ENCODE peak calls at places on chromosomes 16 and 17, in five cellular contexts. One of them, this sample, is unnamed.

GRCh38 chr17:10305336-10306096 is 67.3 kb downstream of the MYH13 start:
- DNase-seq in HepG2: no peak
- DNase-seq in H1: no peak
- DNase-seq in K562: no peak
- DNase-seq in GM12878: no peak
- DNase-seq in this sample: no peak

GRCh38 chr17:80424261-80424660 is 9.3 kb downstream of the ENDOV start:
- DNase-seq in H1: no peak
- DNase-seq in GM12878: no peak
- DNase-seq in HepG2: no peak
- DNase-seq in K562: no peak
- DNase-seq in this sample: no peak

GRCh38 chr17:50642722-50643656 is 8.3 kb downstream of the ABCC3 start:
- DNase-seq in HepG2: peak; percentile 71
- DNase-seq in K562: no peak
- DNase-seq in H1: no peak
- DNase-seq in GM12878: no peak
- DNase-seq in this sample: no peak

GRCh38 chr17:17525956-17526355 is 29.8 kb upstream of the RASD1 start:
- DNase-seq in GM12878: no peak
- DNase-seq in K562: no peak
- DNase-seq in HepG2: no peak
- DNase-seq in H1: no peak
- DNase-seq in this sample: no peak

GRCh38 chr17:18139949-18140348 is 31.4 kb downstream of the MYO15A start:
- DNase-seq in HepG2: peak; percentile 39
- DNase-seq in K562: peak; percentile 56
- DNase-seq in GM12878: no peak
- DNase-seq in H1: no peak
- DNase-seq in this sample: peak; percentile 57

GRCh38 chr16:24497405-24497804 is 42.0 kb upstream of the RBBP6 start:
- DNase-seq in K562: no peak
- DNase-seq in GM12878: no peak
- DNase-seq in H1: no peak
- DNase-seq in HepG2: no peak
- DNase-seq in this sample: peak; percentile 37

GRCh38 chr16:68798398-68798797 is 44.9 kb upstream of the TANGO6 start:
- DNase-seq in H1: no peak
- DNase-seq in K562: no peak
- DNase-seq in HepG2: no peak
- DNase-seq in GM12878: no peak
- DNase-seq in this sample: peak; percentile 30

GRCh38 chr16:51773491-51773890 is 622.4 kb upstream of the SALL1 start:
- DNase-seq in GM12878: no peak
- DNase-seq in H1: no peak
- DNase-seq in K562: no peak
- DNase-seq in HepG2: no peak
- DNase-seq in this sample: peak; percentile 30

GRCh38 chr17:69501591-69502468 is 87.3 kb downstream of the MAP2K6 start:
- DNase-seq in HepG2: peak; percentile 78
- DNase-seq in H1: no peak
- DNase-seq in K562: no peak
- DNase-seq in GM12878: no peak
- DNase-seq in this sample: peak; percentile 63

GRCh38 chr17:61875804-61876203 is 12.5 kb upstream of the BRIP1 start:
- DNase-seq in HepG2: no peak
- DNase-seq in GM12878: no peak
- DNase-seq in K562: no peak
- DNase-seq in H1: no peak
- DNase-seq in this sample: no peak

GRCh38 chr17:20028436-20028835 is 19.3 kb downstream of the SPECC1 start:
- DNase-seq in K562: no peak
- DNase-seq in H1: no peak
- DNase-seq in GM12878: no peak
- DNase-seq in HepG2: no peak
- DNase-seq in this sample: no peak

DNA sequence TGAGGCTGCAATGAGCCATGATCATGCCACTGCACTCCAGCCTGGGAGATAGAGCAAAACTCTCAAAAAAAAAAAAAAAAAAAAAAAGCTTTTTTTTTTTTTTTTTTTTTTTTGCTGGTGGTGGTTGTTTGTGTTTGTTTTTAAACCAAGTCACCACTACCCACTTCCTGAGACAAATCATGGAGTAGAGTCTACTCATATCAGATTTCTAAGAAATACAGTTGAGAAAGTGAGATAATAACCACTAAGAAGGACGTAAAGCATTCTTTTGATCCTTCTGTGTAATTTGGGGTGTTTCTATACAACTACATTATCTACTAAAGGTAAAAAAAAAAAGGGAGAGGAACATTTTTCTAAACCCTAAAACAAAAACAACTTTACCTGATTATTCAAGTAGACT is 38.0 kb downstream of the AXIN2 start:
- DNase-seq in HepG2: no peak
- DNase-seq in H1: no peak
- DNase-seq in GM12878: no peak
- DNase-seq in K562: no peak
- DNase-seq in this sample: no peak
- TF ChIP-seq CREB1 in HepG2: no peak
- TF ChIP-seq CREB1 in H1: no peak
- TF ChIP-seq CREB1 in GM12878: no peak
- TF ChIP-seq CREB1 in K562: no peak
- TF ChIP-seq CREB1 in this sample: no peak

GRCh38 chr17:77324227-77324626 is 183.5 kb downstream of the SEC14L1 start:
- DNase-seq in K562: no peak
- DNase-seq in H1: no peak
- DNase-seq in GM12878: no peak
- DNase-seq in HepG2: no peak
- DNase-seq in this sample: no peak
- H3K4me2 ChIP-seq in K562: peak overlapping the region; percentile 89
- H3K4me2 ChIP-seq in H1: no peak overlapping the region
- H3K4me2 ChIP-seq in GM12878: peak overlapping the region; percentile 94
- H3K4me2 ChIP-seq in HepG2: no peak overlapping the region
- H3K4me2 ChIP-seq in this sample: no peak overlapping the region

DNA sequence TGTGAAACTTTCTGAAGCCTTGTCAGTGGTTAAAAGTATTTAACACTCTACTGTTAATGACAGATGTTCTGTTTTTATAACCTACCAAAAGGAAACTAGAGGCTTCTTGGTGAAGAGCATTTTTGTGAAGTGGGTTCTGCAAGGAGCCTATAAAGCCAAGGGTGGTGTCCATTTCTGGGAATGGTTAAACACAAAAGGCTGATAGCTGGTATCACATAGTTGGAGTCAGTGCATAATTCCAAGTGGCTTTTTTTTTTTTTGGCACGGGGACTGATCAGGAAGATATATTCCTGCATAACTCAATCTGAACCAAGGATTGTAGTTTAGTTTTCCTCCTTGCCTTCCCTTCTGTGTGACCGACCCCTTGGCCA is 27.6 kb upstream of the KPNB1 start:
- DNase-seq in HepG2: no peak
- DNase-seq in GM12878: no peak
- DNase-seq in K562: no peak
- DNase-seq in H1: no peak
- DNase-seq in this sample: no peak
- TF ChIP-seq CREB1 in HepG2: no peak
- TF ChIP-seq CREB1 in GM12878: no peak
- TF ChIP-seq CREB1 in K562: no peak
- TF ChIP-seq CREB1 in H1: no peak
- TF ChIP-seq CREB1 in this sample: no peak

GRCh38 chr16:8855972-8856371 is 12.8 kb downstream of the CARHSP1 start:
- DNase-seq in H1: no peak
- DNase-seq in HepG2: no peak
- DNase-seq in K562: no peak
- DNase-seq in GM12878: no peak
- DNase-seq in this sample: no peak

GRCh38 chr16:8855051-8855786 is 13.6 kb downstream of the CARHSP1 start:
- DNase-seq in HepG2: no peak
- DNase-seq in H1: peak; percentile 61
- DNase-seq in K562: peak; percentile 31
- DNase-seq in GM12878: no peak
- DNase-seq in this sample: no peak

GRCh38 chr16:8853611-8854010 is 15.2 kb downstream of the CARHSP1 start:
- DNase-seq in K562: no peak
- DNase-seq in GM12878: no peak
- DNase-seq in HepG2: no peak
- DNase-seq in H1: no peak
- DNase-seq in this sample: no peak

GRCh38 chr16:8853150-8853549 is 15.7 kb downstream of the CARHSP1 start:
- DNase-seq in K562: no peak
- DNase-seq in H1: no peak
- DNase-seq in HepG2: no peak
- DNase-seq in GM12878: no peak
- DNase-seq in this sample: no peak

DNA sequence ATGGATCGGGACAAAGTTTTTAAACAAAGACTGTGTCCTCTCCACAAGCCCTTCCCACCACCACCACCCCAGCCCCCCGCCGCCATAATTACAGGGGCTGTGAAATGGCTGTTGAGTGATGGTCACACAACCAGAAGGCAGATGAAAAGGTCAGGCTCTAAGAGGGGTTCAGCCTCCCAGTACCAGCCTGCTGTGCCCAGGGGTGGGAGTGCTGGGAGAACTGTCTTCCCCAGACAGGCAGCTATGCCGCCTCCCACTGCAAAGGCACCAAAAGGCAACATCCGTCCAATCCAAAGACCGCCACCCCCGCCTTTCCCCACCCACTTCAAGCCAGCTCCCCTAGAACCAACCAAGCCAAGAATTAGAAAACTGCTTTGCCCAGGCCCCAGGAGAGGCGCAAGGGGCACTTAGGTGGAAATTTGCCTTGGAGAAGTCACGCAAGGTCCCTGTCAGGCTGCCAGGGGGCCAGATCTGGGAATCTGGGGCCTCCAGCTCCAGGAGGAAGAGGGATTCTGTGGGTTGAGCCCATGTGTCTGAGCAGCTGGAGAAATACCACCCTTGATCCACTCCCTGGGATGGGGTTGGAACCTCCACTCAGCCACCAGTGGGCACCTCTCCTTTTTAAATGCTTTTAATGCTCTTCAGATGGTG is 14.4 kb downstream of the CARHSP1 start:
- DNase-seq in GM12878: no peak
- DNase-seq in H1: no peak
- DNase-seq in K562: no peak
- DNase-seq in HepG2: no peak
- DNase-seq in this sample: no peak
- H3K4me2 ChIP-seq in GM12878: no peak overlapping the region
- H3K4me2 ChIP-seq in H1: no peak overlapping the region
- H3K4me2 ChIP-seq in K562: no peak overlapping the region
- H3K4me2 ChIP-seq in HepG2: no peak overlapping the region
- H3K4me2 ChIP-seq in this sample: no peak overlapping the region

DNA sequence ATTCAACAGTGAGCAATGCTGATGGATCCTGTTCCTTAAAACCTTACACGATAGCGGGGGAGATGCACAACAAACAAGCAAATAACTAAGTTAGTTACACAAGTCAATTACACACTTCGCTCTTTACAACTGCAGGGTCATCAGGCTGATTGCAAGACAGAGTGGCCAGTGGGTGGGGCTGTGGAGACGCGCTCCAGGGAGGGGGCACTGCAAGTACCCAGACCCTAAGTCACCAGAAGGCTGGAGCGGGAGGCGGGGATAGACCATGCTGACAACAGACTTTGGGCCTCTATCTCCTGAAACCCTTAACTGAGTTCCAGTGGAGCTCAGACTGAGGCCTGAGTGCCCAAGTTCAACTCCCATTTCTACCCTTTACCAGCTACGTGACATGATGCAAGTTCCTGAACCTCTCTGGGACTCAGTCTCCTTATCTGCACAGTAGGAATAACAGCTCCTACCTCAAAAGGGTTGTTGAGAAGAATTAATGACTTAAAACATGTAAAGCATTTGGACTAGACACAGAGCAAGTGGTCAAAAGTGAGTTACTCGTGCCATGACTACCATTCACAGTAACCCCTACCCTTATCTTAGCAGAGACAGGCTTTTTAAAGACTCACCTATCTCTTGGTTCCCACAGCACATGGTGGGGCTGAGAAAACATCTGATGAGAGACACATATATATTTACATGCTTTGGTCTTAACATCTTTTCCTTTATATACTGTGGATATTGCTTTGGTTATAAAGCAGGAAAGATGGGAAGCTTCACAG is 10.4 kb downstream of the CPPED1 start:
- DNase-seq in H1: peak; percentile 67
- DNase-seq in K562: peak; percentile 75
- DNase-seq in HepG2: no peak
- DNase-seq in GM12878: no peak
- DNase-seq in this sample: peak; percentile 70
- TF ChIP-seq CREB1 in H1: no peak
- TF ChIP-seq CREB1 in K562: no peak
- TF ChIP-seq CREB1 in HepG2: no peak
- TF ChIP-seq CREB1 in GM12878: no peak
- TF ChIP-seq CREB1 in this sample: no peak

GRCh38 chr16:75943705-75944514 is 217.6 kb upstream of the CPHXL start:
- DNase-seq in HepG2: peak; percentile 7
- DNase-seq in K562: no peak
- DNase-seq in GM12878: no peak
- DNase-seq in H1: no peak
- DNase-seq in this sample: no peak
- H3K4me2 ChIP-seq in HepG2: no peak overlapping the region
- H3K4me2 ChIP-seq in K562: no peak overlapping the region
- H3K4me2 ChIP-seq in GM12878: no peak overlapping the region
- H3K4me2 ChIP-seq in H1: no peak overlapping the region
- H3K4me2 ChIP-seq in this sample: no peak overlapping the region

GRCh38 chr16:84320511-84320910 is 25.8 kb downstream of the WFDC1 start:
- DNase-seq in HepG2: no peak
- DNase-seq in H1: no peak
- DNase-seq in K562: no peak
- DNase-seq in GM12878: no peak
- DNase-seq in this sample: no peak
- TF ChIP-seq CREB1 in HepG2: no peak
- TF ChIP-seq CREB1 in H1: no peak
- TF ChIP-seq CREB1 in K562: no peak
- TF ChIP-seq CREB1 in GM12878: no peak
- TF ChIP-seq CREB1 in this sample: no peak

GRCh38 chr16:89843409-89844350 is 15.4 kb downstream of the SPIRE2 start:
- DNase-seq in HepG2: no peak
- DNase-seq in GM12878: no peak
- DNase-seq in H1: no peak
- DNase-seq in K562: no peak
- DNase-seq in this sample: no peak
- H3K4me2 ChIP-seq in HepG2: peak overlapping the region; percentile 80
- H3K4me2 ChIP-seq in GM12878: no peak overlapping the region
- H3K4me2 ChIP-seq in H1: no peak overlapping the region
- H3K4me2 ChIP-seq in K562: no peak overlapping the region
- H3K4me2 ChIP-seq in this sample: no peak overlapping the region

GRCh38 chr16:85583491-85584181 is 29.5 kb upstream of the GSE1 start:
- DNase-seq in H1: no peak
- DNase-seq in HepG2: no peak
- DNase-seq in K562: no peak
- DNase-seq in GM12878: no peak
- DNase-seq in this sample: no peak
- TF ChIP-seq CREB1 in H1: no peak
- TF ChIP-seq CREB1 in HepG2: no peak
- TF ChIP-seq CREB1 in K562: no peak
- TF ChIP-seq CREB1 in GM12878: no peak
- TF ChIP-seq CREB1 in this sample: no peak

DNA sequence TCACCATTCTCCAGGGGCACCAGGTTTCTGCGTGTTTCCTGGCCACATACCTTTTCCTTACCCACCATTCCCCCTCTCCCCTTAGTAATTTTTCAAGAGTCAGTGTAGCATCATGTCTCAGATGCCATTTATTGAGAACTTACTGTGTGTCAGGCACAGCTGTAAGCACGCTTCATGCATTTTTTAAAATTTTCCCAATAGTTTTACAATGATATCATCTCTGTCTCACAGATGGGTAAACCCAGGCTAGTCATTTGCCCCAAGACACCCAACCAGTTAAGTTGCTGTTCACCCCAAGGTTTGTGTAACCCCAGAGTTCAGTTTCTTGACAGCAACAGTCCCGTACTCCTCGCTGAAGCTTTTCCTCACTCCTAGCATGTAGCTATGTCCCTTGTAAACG is 56.4 kb upstream of the IRX3 start:
- DNase-seq in H1: no peak
- DNase-seq in K562: no peak
- DNase-seq in GM12878: no peak
- DNase-seq in HepG2: no peak
- DNase-seq in this sample: no peak
- H3K4me2 ChIP-seq in H1: no peak overlapping the region
- H3K4me2 ChIP-seq in K562: no peak overlapping the region
- H3K4me2 ChIP-seq in GM12878: no peak overlapping the region
- H3K4me2 ChIP-seq in HepG2: no peak overlapping the region
- H3K4me2 ChIP-seq in this sample: no peak overlapping the region

This sample was measured in GM23338.